ENCODE peak calls at places on chromosomes 3 and 15, in eight cellular contexts. K is vagina, I is stomach, N is IMR-90, V is body of pancreas, E is testis, G is gastrocnemius medialis, C is heart left ventricle. R is an unnamed sample. For H3K4me1, the result is how much of the 10 kb centered on the place peaks cover.

GRCh38 chr15:42744200-42744599 is 7.3 kb upstream of the CDAN1 start:
- DNase-seq in I (no peak), E (no peak), K (no peak), C (no peak), V (no peak), G (no peak), N (no peak), R (no peak)

GRCh38 chr3:157542711-157543485 is 39.7 kb upstream of the VEPH1 start:
- DNase-seq in I (peak), V (peak), K (no peak), G (peak), C (peak), E (peak), N (peak), R (peak)

GRCh38 chr3:99543796-99544195 is 94.6 kb upstream of the COL8A1 start:
- DNase-seq in K (no peak), I (no peak), E (no peak), C (no peak), V (no peak), N (no peak), G (no peak), R (no peak)

GRCh38 chr3:101984356-101984755 is 135.0 kb downstream of the NFKBIZ start:
- DNase-seq in N (no peak), K (no peak), G (no peak), E (no peak), C (no peak), V (no peak), I (no peak), R (no peak)

GRCh38 chr15:29805043-29805707 is 17.1 kb downstream of the TJP1 start:
- DNase-seq in V (no peak), I (no peak), G (no peak), K (no peak), E (peak), N (peak), C (no peak), R (peak)

GRCh38 chr15:86892774-86893449 is 813.2 kb downstream of the AGBL1 start:
- DNase-seq in E (no peak), N (no peak), C (no peak), K (no peak), I (no peak), V (no peak), G (no peak), R (no peak)

GRCh38 chr3:19931180-19931692 is 2.8 kb downstream of the EFHB start:
- DNase-seq in G (no peak), V (no peak), E (no peak), N (no peak), K (no peak), I (no peak), C (no peak), R (no peak)

GRCh38 chr15:71080166-71080565 is 35.1 kb upstream of the THSD4 start:
- DNase-seq in I (no peak), V (no peak), G (no peak), E (no peak), C (no peak), N (no peak), K (no peak), R (no peak)

GRCh38 chr3:152968388-152969024 is 133.6 kb downstream of the P2RY1 start:
- DNase-seq in C (no peak), K (no peak), I (no peak), V (no peak), G (no peak), N (no peak), E (no peak), R (no peak)

GRCh38 chr15:79003301-79003700 is 58.5 kb upstream of the CTSH start:
- DNase-seq in E (no peak), N (peak), C (no peak), G (no peak), I (no peak), V (no peak), K (no peak), R (no peak)

GRCh38 chr3:54427951-54428871 is 305.9 kb downstream of the CACNA2D3 start:
- DNase-seq in C (peak), I (peak), V (peak), N (peak), E (peak), K (no peak), G (peak), R (peak)

GRCh38 chr3:59796486-59796885 is 746.7 kb upstream of the CFAP20DC start:
- DNase-seq in N (no peak), G (no peak), C (no peak), I (no peak), V (no peak), K (no peak), E (no peak), R (no peak)

GRCh38 chr3:127680790-127681189 is 8.0 kb downstream of the ABTB1 start:
- DNase-seq in V (no peak), E (peak), I (peak), G (no peak), C (no peak), K (no peak), N (no peak), R (no peak)

GRCh38 chr3:151393146-151393831 is 8.7 kb upstream of the P2RY12 start:
- DNase-seq in E (no peak), G (no peak), K (no peak), C (no peak), N (no peak), V (no peak), I (no peak), R (no peak)

DNA sequence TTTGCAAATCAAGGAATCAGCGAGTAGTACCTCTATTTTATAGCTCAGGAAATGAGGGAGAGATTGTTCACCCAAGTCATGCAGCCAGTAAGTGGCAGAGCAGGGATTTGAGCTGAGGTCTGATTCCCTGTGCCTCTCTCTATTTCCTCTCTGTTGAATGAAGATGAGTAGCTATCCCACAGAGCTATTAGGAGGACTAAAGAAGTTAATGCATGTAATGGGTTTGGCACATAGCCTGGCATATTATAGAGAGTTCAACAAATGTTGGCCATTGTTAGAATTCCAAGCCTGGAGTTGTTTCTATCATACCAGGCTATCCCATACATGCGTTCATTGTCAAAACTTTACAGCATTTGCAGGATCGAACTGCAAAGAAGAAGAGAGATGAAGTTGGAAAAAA is 21.8 kb upstream of the KLHL6 start:
- DNase-seq in I (no peak), K (no peak), E (no peak), C (no peak), N (no peak), V (no peak), G (no peak), R (no peak)
- H3K4me1 ChIP-seq in I (under half), K (under half), E (under half), C (under half), N (under half), V (under half), G (under half), R (under half)

DNA sequence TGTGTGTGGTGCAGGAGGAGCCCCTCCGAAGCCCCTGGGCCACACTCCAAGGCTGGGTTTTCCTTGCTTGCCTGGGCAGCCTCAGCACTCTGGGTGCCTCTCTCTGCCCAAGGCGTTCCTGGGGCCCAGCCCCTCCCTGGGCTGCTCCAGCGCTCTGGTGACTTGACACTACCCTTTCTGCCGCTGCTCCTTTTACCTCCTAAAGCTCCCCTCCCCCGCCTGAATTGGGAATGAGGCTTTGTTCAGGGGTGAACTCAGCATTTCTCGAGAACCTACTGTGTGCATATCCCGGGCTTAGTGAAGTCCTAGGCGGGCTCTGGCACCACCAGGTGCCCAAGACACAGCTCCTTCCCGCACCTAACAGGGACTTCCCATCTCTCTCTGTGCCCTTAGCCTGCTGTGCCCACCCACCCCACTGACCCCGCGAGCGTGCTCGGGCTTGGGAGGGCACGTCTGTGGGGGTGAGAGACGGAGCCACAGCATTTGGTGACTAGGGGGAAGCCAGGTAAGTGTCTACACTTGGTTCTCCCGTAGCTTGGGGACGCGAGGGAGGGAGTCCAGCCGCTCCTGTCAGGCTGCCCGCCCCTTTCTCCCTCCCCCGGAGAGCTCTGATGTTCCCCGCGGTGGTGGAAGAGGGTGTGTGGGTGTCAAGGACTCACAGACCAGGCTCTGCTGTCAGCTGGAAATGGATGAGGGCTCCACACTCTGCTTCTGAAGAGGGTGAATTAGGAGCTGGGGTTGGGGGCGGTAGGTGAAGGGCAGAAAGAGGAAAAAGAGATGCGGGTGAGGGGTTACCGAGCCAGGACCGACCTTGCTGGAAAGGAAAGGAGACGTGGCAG is 1.1 kb upstream of the BAHD1 start:
- DNase-seq in I (peak), N (peak), E (peak), C (peak), K (no peak), V (peak), G (no peak), R (no peak)
- TF ChIP-seq POLR2A in I (no peak), N (no peak), E (no peak), C (no peak), K (no peak), V (peak), G (no peak), R (no peak)

GRCh38 chr3:114378760-114379159 is 84.9 kb downstream of the TIGIT start:
- DNase-seq in C (no peak), N (no peak), K (no peak), E (no peak), G (no peak), V (no peak), I (no peak), R (no peak)
- H3K4me1 ChIP-seq in C (under half), N (under half), K (under half), E (under half), G (half or more), V (under half), I (under half), R (half or more)

GRCh38 chr3:175255698-175256097 is 396.6 kb downstream of the NAALADL2 start:
- DNase-seq in K (no peak), V (no peak), C (no peak), N (peak), E (no peak), G (peak), I (no peak), R (peak)
- TF ChIP-seq POLR2A in K (no peak), V (no peak), C (no peak), N (no peak), E (no peak), G (no peak), I (no peak), R (no peak)

GRCh38 chr15:98727115-98728040 is 79.0 kb downstream of the IGF1R start:
- DNase-seq in C (peak), V (peak), N (peak), I (peak), K (peak), G (peak), E (peak), R (peak)
- H3K4me1 ChIP-seq in C (under half), V (half or more), N (under half), I (half or more), K (half or more), G (half or more), E (under half), R (under half)

GRCh38 chr15:68214838-68215234 is 9.7 kb upstream of the CALML4 start:
- DNase-seq in E (no peak), K (no peak), I (no peak), G (no peak), V (no peak), C (peak), N (no peak), R (no peak)

GRCh38 chr15:68210821-68211655 is 5.9 kb upstream of the CALML4 start:
- DNase-seq in E (peak), G (peak), C (peak), V (peak), I (peak), K (peak), N (peak), R (peak)

GRCh38 chr15:68211656-68212320 is 6.7 kb upstream of the CALML4 start:
- DNase-seq in G (no peak), V (peak), K (no peak), I (no peak), N (no peak), C (peak), E (no peak), R (no peak)

GRCh38 chr15:68217341-68217740 is 12.2 kb downstream of the CLN6 start:
- DNase-seq in I (no peak), C (no peak), K (no peak), E (no peak), V (no peak), N (no peak), G (no peak), R (no peak)

DNA sequence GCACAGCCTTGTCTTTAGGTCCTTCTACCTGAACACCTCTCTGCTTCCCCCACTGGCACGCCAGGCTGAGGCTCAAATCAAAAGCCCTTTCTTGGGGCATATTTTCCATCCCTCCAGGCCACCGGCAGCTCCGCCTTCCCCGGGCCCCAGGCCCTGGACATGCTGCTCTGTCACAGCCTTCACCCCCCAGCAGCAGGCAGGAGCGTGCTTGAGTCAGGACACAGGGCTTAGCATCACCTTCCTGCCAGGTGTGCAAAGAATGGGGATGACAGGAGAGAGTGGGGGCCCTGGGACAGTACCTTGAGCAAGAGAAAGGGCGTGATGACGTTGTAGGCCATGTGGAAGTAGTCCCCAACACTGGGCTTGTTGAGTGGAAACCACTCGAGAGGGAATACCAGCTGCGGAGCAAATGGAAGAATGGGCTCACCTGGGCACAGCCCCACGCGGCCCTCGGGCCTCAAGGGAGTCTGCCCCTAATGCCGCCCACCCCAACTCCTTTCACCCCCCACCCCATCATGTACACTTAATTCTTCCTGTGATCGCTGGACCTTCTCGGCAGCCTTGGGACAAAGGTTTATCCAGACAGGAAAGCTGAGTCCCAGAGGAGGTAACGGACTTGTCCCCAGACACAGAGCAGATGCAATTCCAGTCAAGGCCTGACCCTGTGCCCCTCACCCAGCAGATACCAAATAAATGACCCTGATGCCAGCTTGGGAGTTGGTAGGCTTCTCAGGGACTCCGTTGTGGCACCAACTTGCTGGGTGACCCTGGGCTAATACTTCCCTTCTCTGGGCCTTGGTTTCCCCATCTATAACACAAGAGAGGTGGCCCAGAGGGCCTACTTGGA is 9.1 kb upstream of the CALML4 start:
- DNase-seq in C (peak), G (no peak), V (no peak), K (no peak), I (no peak), E (no peak), N (no peak), R (no peak)
- TF ChIP-seq POLR2A in C (no peak), G (no peak), V (no peak), K (no peak), I (no peak), E (no peak), N (no peak), R (no peak)

GRCh38 chr15:74956648-74957300 is at the start of gene RPP25:
- DNase-seq in C (peak), K (no peak), G (peak), V (peak), N (peak), E (peak), I (peak), R (peak)
- H3K4me1 ChIP-seq in C (half or more), K (under half), G (under half), V (half or more), N (under half), E (under half), I (half or more), R (under half)

GRCh38 chr3:65027335-65027734 is 339.5 kb upstream of the ADAMTS9 start:
- DNase-seq in N (no peak), G (no peak), E (no peak), I (no peak), K (no peak), C (no peak), V (no peak), R (no peak)
- TF ChIP-seq POLR2A in N (no peak), G (no peak), E (no peak), I (no peak), K (no peak), C (no peak), V (no peak), R (no peak)

DNA sequence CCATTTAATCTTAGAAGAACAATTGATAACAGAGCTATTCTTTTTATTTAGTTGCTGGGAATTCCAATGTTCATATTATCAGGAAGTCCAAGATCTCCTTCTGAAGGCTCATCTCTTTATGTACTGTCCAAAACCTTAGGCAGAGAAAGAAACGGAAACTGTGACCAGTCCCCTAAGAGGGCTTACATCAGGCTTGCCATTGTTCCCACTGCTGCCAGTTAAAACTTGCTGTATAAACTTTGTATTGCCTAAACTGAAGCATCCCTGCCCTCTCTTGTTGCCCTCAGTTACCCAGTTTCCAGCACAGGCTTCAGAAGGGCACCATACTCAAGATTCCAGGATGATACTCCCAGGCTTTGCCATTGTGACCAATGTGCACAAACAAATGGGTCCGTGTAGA is 435.2 kb upstream of the NAALADL2 start:
- DNase-seq in I (no peak), K (no peak), G (no peak), E (no peak), N (no peak), C (no peak), V (no peak), R (no peak)
- H3K4me1 ChIP-seq in I (under half), K (under half), G (under half), E (under half), N (under half), C (under half), V (under half), R (under half)

DNA sequence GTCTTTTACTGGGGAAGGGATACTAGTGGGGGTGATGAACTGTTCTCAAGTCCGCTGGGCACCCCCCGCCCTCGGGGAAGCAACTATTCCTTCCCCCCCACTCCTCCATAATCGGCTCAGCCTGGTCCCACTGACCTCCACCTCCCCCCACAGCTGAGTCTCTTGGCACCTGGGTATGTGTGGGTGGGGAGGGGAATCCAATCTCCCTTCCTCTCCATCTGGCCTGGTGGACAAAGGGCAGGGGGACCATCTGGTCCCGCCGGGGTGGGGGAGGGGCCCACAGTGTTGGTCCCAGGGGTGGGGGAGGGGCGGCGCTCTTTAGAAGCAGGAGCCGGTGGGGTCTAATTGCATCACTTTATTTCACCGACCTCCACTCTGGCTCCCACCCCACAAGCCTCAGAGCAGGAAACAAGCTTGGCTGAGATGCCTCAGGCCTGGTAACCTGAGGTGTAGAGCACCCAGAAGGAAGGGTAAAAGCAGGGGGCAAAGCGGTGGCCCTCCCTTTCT is 974 bp upstream of the PCBP4 start:
- DNase-seq in N (peak), K (no peak), V (no peak), E (no peak), G (no peak), I (no peak), C (peak), R (no peak)
- TF ChIP-seq POLR2A in N (no peak), K (no peak), V (no peak), E (no peak), G (no peak), I (no peak), C (no peak), R (no peak)